ENCODE peak calls at places on chromosomes 12 and 14, in six cellular contexts. K is K562, U is GM12891, R is H1, I is GM12878, C is HepG2. B is an unnamed sample.
A peak's percentile ranks its signal among the peaks of the same experiment; 100 is the strongest.

GRCh38 chr12:78062781-78063180 is 232.1 kb downstream of the NAV3 start:
- DNase-seq in K (no peak), C (peak; percentile 2), R (no peak), U (no peak), I (no peak), B (no peak)

GRCh38 chr14:77612011-77612620 is 4.3 kb downstream of the SPTLC2 start:
- DNase-seq in U (no peak), R (no peak), K (no peak), C (no peak), I (no peak), B (no peak)

GRCh38 chr12:29024117-29024516 is 125.0 kb upstream of the FAR2 start:
- DNase-seq in C (no peak), I (no peak), K (no peak), U (no peak), R (no peak), B (no peak)

GRCh38 chr12:30525171-30525570 is 170.5 kb downstream of the IPO8 start:
- DNase-seq in K (no peak), C (no peak), R (no peak), U (no peak), I (no peak), B (no peak)

GRCh38 chr14:61570188-61570960 is 124.9 kb upstream of the HIF1A start:
- DNase-seq in R (no peak), C (no peak), U (no peak), I (no peak), K (no peak), B (no peak)

GRCh38 chr14:51211149-51211548 is 28.9 kb upstream of the TMX1 start:
- DNase-seq in R (no peak), C (no peak), K (no peak), U (no peak), I (no peak), B (no peak)

GRCh38 chr12:754871-755562 is 2.6 kb downstream of the WNK1 start:
- DNase-seq in R (no peak), K (peak; percentile 63), I (no peak), U (no peak), C (peak; percentile 70), B (peak; percentile 21)

GRCh38 chr14:80637726-80638619 is 303.6 kb downstream of the CEP128 start:
- DNase-seq in C (no peak), K (no peak), I (no peak), U (no peak), R (no peak), B (no peak)

GRCh38 chr12:82793882-82794281 is 107.2 kb downstream of the TMTC2 start:
- DNase-seq in K (no peak), R (no peak), U (no peak), I (no peak), C (no peak), B (no peak)

GRCh38 chr14:105519946-105520698 is 6.3 kb upstream of the TMEM121 start:
- DNase-seq in U (no peak), I (no peak), K (no peak), C (no peak), R (no peak), B (no peak)

GRCh38 chr12:26274441-26275312 is 79.3 kb downstream of the SSPN start:
- DNase-seq in K (peak; percentile 91), I (peak; percentile 94), U (peak; percentile 30), C (peak; percentile 96), R (peak; percentile 17), B (peak; percentile 27)

GRCh38 chr12:106138279-106138645 is 492 bp downstream of the NUAK1 start:
- DNase-seq in R (no peak), K (no peak), I (no peak), C (no peak), U (no peak), B (no peak)

GRCh38 chr12:85874064-85874463 is at the start of gene NTS:
- DNase-seq in U (no peak), K (no peak), C (no peak), R (no peak), I (no peak), B (no peak)

GRCh38 chr12:70448371-70448770 is 82.3 kb downstream of the KCNMB4 start:
- DNase-seq in R (no peak), I (no peak), K (no peak), U (no peak), C (no peak), B (no peak)

GRCh38 chr12:46443594-46444263 is 71.2 kb upstream of the SLC38A2 start:
- DNase-seq in U (no peak), R (no peak), I (no peak), C (no peak), K (no peak), B (no peak)

GRCh38 chr12:1592444-1593231 is 1.7 kb downstream of the FBXL14 start:
- DNase-seq in C (no peak), K (peak; percentile 64), R (no peak), U (no peak), I (no peak), B (peak; percentile 36)

GRCh38 chr14:92456215-92457017 is 57.2 kb upstream of the RIN3 start:
- DNase-seq in U (peak; percentile 41), K (peak; percentile 44), C (peak; percentile 59), R (peak; percentile 51), I (no peak), B (no peak)

GRCh38 chr14:92513204-92513965 is at the start of gene RIN3:
- DNase-seq in R (no peak), U (peak; percentile 64), K (no peak), I (no peak), C (peak; percentile 38), B (peak; percentile 63)

GRCh38 chr12:5259523-5259922 is 172.4 kb upstream of the NTF3 start:
- DNase-seq in U (no peak), C (no peak), R (no peak), K (no peak), I (no peak), B (no peak)

GRCh38 chr12:112906712-112907414 is at the start of gene OAS1:
- DNase-seq in K (no peak), I (peak; percentile 89), R (no peak), U (peak; percentile 35), C (peak; percentile 72), B (peak; percentile 43)

GRCh38 chr12:17192721-17193120 is 586.8 kb upstream of the LMO3 start:
- DNase-seq in R (no peak), K (no peak), U (no peak), I (no peak), C (no peak), B (no peak)

GRCh38 chr12:5085896-5086295 is 42.2 kb downstream of the KCNA5 start:
- DNase-seq in U (no peak), C (no peak), R (no peak), I (no peak), K (no peak), B (no peak)

GRCh38 chr12:84435682-84436081 is 476.9 kb downstream of the SLC6A15 start:
- DNase-seq in K (no peak), I (no peak), R (no peak), C (no peak), U (no peak), B (no peak)

DNA sequence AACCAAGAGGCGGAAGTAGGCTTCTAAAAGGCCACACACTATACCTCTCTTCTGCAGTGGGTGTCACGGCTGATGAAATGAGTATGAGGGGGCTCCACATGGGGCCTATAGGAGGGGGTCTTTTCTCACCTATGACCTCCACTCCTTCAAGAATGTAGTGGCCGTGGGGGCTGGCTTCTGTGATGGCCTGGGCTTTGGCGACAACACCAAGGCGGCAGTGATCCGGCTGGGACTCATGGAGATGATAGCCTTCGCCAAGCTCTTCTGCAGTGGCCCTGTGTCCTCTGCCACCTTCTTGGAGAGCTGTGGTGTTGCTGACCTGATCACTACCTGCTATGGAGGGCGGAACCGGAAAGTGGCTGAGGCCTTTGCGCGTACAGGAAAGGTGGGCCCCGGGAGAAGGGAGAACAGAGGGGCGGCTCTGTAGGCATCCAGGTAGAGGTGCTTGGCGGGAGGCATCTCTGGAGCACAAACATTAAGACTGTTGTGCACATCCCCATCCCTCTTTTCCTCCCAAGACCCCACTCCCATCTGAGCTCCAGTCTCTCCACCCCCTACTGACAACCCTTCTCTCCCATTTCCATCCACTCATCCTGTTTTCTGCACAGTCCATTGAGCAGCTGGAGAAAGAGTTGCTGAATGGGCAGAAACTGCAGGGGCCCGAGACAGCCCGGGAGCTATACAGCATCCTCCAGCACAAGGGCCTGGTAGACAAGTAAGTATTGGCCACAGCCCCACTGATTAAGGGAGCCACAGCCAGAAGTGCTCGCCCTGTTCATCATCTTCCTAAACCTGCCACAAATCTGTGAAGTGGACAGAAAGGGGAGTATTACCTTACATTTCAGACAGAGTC is 3.8 kb downstream of the GPD1 start:
- DNase-seq in U (no peak), I (no peak), C (no peak), K (no peak), R (no peak), B (no peak)
- TF ChIP-seq TAF1 in U (no peak), I (no peak), C (no peak), K (no peak), R (no peak), B (no peak)

GRCh38 chr12:75960086-75960910 is 71.3 kb downstream of the PHLDA1 start:
- DNase-seq in U (no peak), I (no peak), C (peak; percentile 81), R (no peak), K (no peak), B (no peak)

GRCh38 chr12:75961878-75962277 is 69.7 kb downstream of the PHLDA1 start:
- DNase-seq in C (no peak), R (no peak), U (no peak), K (no peak), I (no peak), B (no peak)

GRCh38 chr12:75965661-75966060 is 65.9 kb downstream of the PHLDA1 start:
- DNase-seq in R (no peak), U (no peak), K (no peak), C (no peak), I (no peak), B (no peak)

GRCh38 chr12:75960954-75961661 is 70.5 kb downstream of the PHLDA1 start:
- DNase-seq in R (no peak), C (no peak), I (no peak), K (no peak), U (no peak), B (no peak)

GRCh38 chr12:75964150-75964549 is 67.4 kb downstream of the PHLDA1 start:
- DNase-seq in K (no peak), R (no peak), U (no peak), I (no peak), C (no peak), B (no peak)
- TF ChIP-seq POLR2A in K (no peak), R (no peak), U (no peak), I (no peak), C (no peak), B (no peak)

GRCh38 chr12:101685121-101685520 is 12.3 kb upstream of the CHPT1 start:
- DNase-seq in U (no peak), K (no peak), R (no peak), C (no peak), I (no peak), B (no peak)
- TF ChIP-seq TAF1 in U (no peak), K (no peak), R (no peak), C (no peak), I (no peak), B (no peak)

GRCh38 chr14:22885975-22886374 is 3.0 kb downstream of the REM2 start:
- DNase-seq in R (no peak), C (no peak), K (no peak), U (no peak), I (no peak), B (no peak)

GRCh38 chr14:22887260-22887989 is 4.4 kb downstream of the REM2 start:
- DNase-seq in R (no peak), I (peak; percentile 80), K (peak; percentile 89), U (no peak), C (no peak), B (peak; percentile 51)

GRCh38 chr14:22884721-22885523 is 1.9 kb downstream of the REM2 start:
- DNase-seq in K (no peak), U (no peak), R (no peak), I (no peak), C (no peak), B (no peak)

GRCh38 chr14:22887990-22888378 is 5.0 kb downstream of the REM2 start:
- DNase-seq in I (peak; percentile 53), C (no peak), K (peak; percentile 32), U (no peak), R (no peak), B (no peak)

GRCh38 chr14:22886500-22887259 is 3.7 kb downstream of the REM2 start:
- DNase-seq in K (peak; percentile 92), I (peak; percentile 45), R (no peak), U (peak; percentile 74), C (no peak), B (peak; percentile 78)
- TF ChIP-seq POLR2A in K (peak; percentile 84), I (peak; percentile 79), R (peak; percentile 75), U (no peak), C (no peak), B (peak; percentile 79)